ENCODE peak calls at places on chromosomes 13 and 19, in four cellular contexts. J is A549, B is astrocyte of the spinal cord, F is psoas muscle. Q is an unnamed sample.

GRCh38 chr13:49248433-49249002 is 793 bp downstream of the CDADC1 start:
- DNase-seq in B (peak; percentile 25), J (peak; percentile 3), F (no peak), Q (peak; percentile 14)

GRCh38 chr13:77177646-77178045 is 149.2 kb downstream of the MYCBP2 start:
- DNase-seq in B (no peak), F (no peak), J (no peak), Q (no peak)

GRCh38 chr13:72004975-72005374 is 138.0 kb upstream of the DACH1 start:
- DNase-seq in B (peak; percentile 63), F (no peak), J (no peak), Q (no peak)

GRCh38 chr19:50717891-50718254 is 1.7 kb downstream of the SHANK1 start:
- DNase-seq in J (no peak), B (no peak), F (no peak), Q (no peak)

GRCh38 chr13:78675112-78675511 is 16.2 kb upstream of the OBI1 start:
- DNase-seq in F (no peak), B (no peak), J (no peak), Q (no peak)

GRCh38 chr19:17871878-17872250 is at the start of gene SLC5A5:
- DNase-seq in B (no peak), F (no peak), J (no peak), Q (no peak)

GRCh38 chr13:113664751-113665581 is 2.1 kb upstream of the GRK1 start:
- DNase-seq in F (peak; percentile 31), B (no peak), J (no peak), Q (no peak)

GRCh38 chr19:5974721-5975387 is 3.1 kb downstream of the RANBP3 start:
- DNase-seq in F (no peak), J (no peak), B (no peak), Q (no peak)

Q was measured in frontal cortex.